ENCODE peak calls at places on chromosomes 6 and 20, in nine cellular contexts. K is MM.1S, C is heart left ventricle, A is stomach, O is ascending aorta, W is H1, H is hepatocyte, V is fibroblast of lung, J is adrenal gland. M is an unnamed sample.

GRCh38 chr20:50344232-50345071 is 153.8 kb downstream of the CEBPB start:
- DNase-seq in V (no peak), H (no peak), O (no peak), K (no peak), J (no peak), W (no peak), C (no peak), A (no peak), M (no peak)

GRCh38 chr6:118913161-118913560 is 19.2 kb downstream of the ASF1A start:
- DNase-seq in V (no peak), H (no peak), C (no peak), J (no peak), W (no peak), K (no peak), O (no peak), A (no peak), M (no peak)

GRCh38 chr20:17499041-17499440 is 32.1 kb downstream of the BFSP1 start:
- DNase-seq in K (no peak), V (no peak), O (no peak), C (no peak), W (no peak), A (no peak), H (no peak), J (no peak), M (no peak)

GRCh38 chr20:47358672-47359532 is 2.4 kb upstream of the ZMYND8 start:
- DNase-seq in A (peak), W (no peak), J (peak), V (peak), H (peak), C (peak), K (no peak), O (peak), M (peak)

GRCh38 chr20:60804240-60804917 is 447.7 kb upstream of the CDH4 start:
- DNase-seq in K (no peak), C (no peak), J (no peak), O (no peak), H (no peak), V (no peak), W (no peak), A (no peak), M (no peak)

GRCh38 chr20:48802216-48802615 is 25.6 kb downstream of the PREX1 start:
- DNase-seq in W (no peak), A (no peak), J (no peak), C (no peak), V (no peak), H (no peak), O (no peak), K (no peak), M (no peak)

GRCh38 chr6:111794716-111795452 is 78.4 kb downstream of the FYN start:
- DNase-seq in C (no peak), J (no peak), H (no peak), V (no peak), K (peak), O (no peak), W (no peak), A (no peak), M (no peak)

GRCh38 chr20:48595495-48596475 is 232.0 kb downstream of the PREX1 start:
- DNase-seq in K (no peak), O (peak), W (no peak), J (no peak), H (peak), A (no peak), C (no peak), V (no peak), M (no peak)

GRCh38 chr6:134932121-134932520 is 17.8 kb downstream of the ALDH8A1 start:
- DNase-seq in K (no peak), W (no peak), J (no peak), A (no peak), C (no peak), H (no peak), O (no peak), V (no peak), M (no peak)

GRCh38 chr6:35691027-35691824 is 2.5 kb upstream of the FKBP5 start:
- DNase-seq in C (peak), K (no peak), A (peak), J (peak), W (no peak), O (peak), V (peak), H (peak), M (peak)

GRCh38 chr6:152879681-152880080 is 103.2 kb downstream of the FBXO5 start:
- DNase-seq in V (no peak), O (no peak), A (no peak), J (no peak), C (no peak), H (no peak), K (no peak), W (no peak), M (no peak)

GRCh38 chr6:150936021-150936555 is 70.6 kb downstream of the MTHFD1L start:
- DNase-seq in H (no peak), W (no peak), O (no peak), K (no peak), J (no peak), C (no peak), A (no peak), V (no peak), M (no peak)

GRCh38 chr20:3933126-3933684 is 44.0 kb downstream of the PANK2 start:
- DNase-seq in W (no peak), A (no peak), V (no peak), C (no peak), O (no peak), H (no peak), J (no peak), K (no peak), M (no peak)
- H3K4me3 ChIP-seq in W (no peak), A (peak), V (peak), C (peak), O (no peak), H (no peak), J (no peak), K (no peak), M (peak)

DNA sequence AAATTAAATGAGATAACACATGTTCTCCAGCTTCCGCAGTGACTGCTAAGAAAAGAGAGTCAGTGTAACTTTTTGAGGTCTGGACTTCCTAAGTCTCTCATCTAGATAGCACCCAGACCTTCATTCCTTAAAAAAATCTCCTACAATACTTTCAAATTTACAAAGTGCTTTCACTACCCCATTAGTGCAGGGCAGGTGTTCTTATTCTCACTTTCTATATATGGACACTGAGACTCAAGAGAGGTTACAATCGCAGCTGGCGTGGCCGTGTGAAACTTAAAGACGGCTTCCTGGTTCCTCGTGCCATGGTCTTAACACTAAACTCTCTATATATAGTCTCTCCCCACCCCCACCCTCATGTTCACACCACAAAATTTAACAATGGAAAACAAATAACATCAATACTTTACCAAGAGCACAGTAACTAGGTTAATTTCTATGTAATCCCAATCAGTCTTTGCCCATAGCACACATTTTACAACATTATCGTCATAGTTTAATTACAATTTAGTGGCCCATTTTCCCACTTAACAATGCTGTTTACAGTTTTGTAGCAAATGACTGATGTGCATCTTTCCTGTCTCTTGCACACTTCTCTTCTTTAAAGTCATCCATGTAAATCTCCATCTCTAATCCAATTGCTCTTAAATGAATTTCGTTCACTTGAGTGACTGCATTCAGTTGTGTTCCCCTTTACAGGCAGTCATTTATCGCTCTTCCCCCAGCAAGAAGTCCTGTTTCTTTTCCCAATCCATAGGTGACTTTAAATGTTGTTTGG is 78.8 kb upstream of the ARID1B start:
- DNase-seq in K (peak), C (no peak), A (no peak), J (no peak), V (no peak), W (no peak), H (no peak), O (no peak), M (no peak)
- H3K27ac ChIP-seq in K (peak), C (no peak), A (no peak), J (no peak), V (no peak), W (no peak), H (no peak), O (no peak), M (no peak)

GRCh38 chr6:44253307-44254101 is 3.8 kb downstream of the SLC35B2 start:
- DNase-seq in J (no peak), V (no peak), O (no peak), H (peak), W (peak), K (peak), A (peak), C (no peak), M (no peak)
- TF ChIP-seq CTCF in J (no peak), V (peak), O (peak), H (peak), W (peak), K (peak), A (peak), C (peak), M (peak)

DNA sequence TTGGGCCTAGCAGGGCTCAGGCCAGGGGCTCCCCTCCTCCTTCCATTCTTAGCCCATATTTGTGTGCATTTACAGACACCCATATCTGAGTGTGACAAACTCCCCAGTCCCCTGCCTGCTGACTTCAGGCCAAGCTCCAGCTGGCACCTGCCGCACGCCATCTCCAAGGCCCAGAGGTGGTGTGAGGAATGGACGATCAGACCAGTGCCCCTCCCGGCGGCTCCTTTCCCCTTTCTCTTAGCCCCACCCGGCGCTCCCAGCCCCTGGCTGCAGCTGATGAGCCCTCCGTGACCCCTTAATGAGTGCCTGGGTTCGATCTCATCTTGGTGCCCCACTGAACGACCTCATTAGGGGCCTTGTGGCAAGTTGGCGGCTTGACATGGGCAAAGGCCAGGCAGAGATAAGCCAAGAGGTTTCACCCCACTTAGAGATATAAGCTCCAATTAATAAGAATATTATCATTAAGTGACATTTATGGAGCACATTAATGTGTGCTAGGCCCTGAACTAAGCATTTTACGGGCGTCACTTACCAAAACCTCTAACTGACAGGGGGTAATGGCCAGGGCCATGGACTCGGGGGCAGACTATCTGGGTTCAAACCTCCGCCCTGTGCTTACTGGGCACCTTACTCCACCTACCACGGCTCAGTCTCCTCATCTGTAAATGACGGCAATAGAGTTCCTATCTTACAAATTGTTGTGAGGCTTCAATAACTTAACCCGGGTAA is 17.5 kb downstream of the ADA start:
- DNase-seq in W (no peak), K (no peak), C (no peak), O (no peak), J (no peak), V (no peak), H (no peak), A (peak), M (no peak)
- H3K4me3 ChIP-seq in W (no peak), K (no peak), C (no peak), O (no peak), J (no peak), V (no peak), H (no peak), A (no peak), M (no peak)

GRCh38 chr20:34082232-34082887 is 29.7 kb downstream of the EIF2S2 start:
- DNase-seq in V (no peak), W (no peak), K (no peak), C (no peak), O (peak), A (no peak), J (no peak), H (no peak), M (no peak)

GRCh38 chr20:34085544-34086040 is 26.5 kb downstream of the EIF2S2 start:
- DNase-seq in V (no peak), H (no peak), C (no peak), K (no peak), J (no peak), O (no peak), W (no peak), A (no peak), M (no peak)

GRCh38 chr20:34083137-34083536 is 28.9 kb downstream of the EIF2S2 start:
- DNase-seq in O (peak), V (peak), C (peak), H (peak), A (peak), W (no peak), K (no peak), J (peak), M (peak)

GRCh38 chr20:34083781-34084180 is 28.3 kb downstream of the EIF2S2 start:
- DNase-seq in V (no peak), W (no peak), H (no peak), A (no peak), K (no peak), J (no peak), O (no peak), C (no peak), M (no peak)

DNA sequence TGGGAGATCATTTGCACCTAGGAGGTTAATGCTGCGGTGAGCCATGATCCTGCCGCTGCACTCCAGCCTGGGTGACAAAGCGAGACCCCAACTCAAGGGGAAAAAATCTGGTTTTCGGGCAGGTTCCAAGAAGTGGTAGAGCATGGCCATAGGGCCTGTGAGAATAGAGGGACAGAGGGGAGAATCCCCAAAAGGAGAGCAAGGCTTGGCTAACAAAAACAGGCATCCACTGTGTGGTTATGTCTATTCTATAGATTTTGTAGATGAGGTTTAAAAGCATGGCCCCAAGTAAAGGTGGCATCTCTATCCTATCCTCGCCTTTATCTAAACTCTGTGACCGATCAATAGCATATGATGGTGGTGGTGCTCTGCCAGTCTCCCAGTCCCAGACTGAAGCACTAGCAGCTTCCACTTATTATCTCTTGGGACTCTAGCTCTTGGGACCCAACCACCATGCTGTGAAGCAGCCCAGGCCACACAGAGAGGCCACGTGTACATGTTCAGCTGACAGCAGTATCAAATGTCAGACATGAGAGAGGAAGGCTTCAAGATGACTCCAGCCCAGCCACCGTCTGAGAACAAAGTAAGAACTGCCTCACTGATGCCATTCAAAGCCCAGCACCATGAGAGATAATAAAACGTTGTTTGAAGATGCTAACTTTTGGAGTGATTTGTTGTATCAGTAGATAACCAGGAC is 27.7 kb downstream of the EIF2S2 start:
- DNase-seq in O (peak), A (no peak), J (no peak), V (no peak), W (no peak), K (no peak), H (no peak), C (no peak), M (no peak)
- H3K27ac ChIP-seq in O (peak), A (peak), J (peak), V (no peak), W (no peak), K (no peak), H (no peak), C (no peak), M (no peak)

GRCh38 chr6:69164564-69165252 is 529.6 kb downstream of the ADGRB3 start:
- DNase-seq in W (no peak), H (no peak), J (no peak), A (no peak), C (no peak), O (no peak), K (no peak), V (peak), M (no peak)
- TF ChIP-seq CTCF in W (peak), H (no peak), J (no peak), A (no peak), C (peak), O (no peak), K (peak), V (no peak), M (no peak)

GRCh38 chr20:33662172-33662571 is at the start of gene C20orf144:
- DNase-seq in H (no peak), J (no peak), O (no peak), W (no peak), C (no peak), A (no peak), V (no peak), K (no peak), M (no peak)
- H3K4me3 ChIP-seq in H (peak), J (peak), O (peak), W (peak), C (peak), A (peak), V (peak), K (peak), M (peak)

GRCh38 chr20:51444922-51445438 is 97.5 kb downstream of the NFATC2 start:
- DNase-seq in H (no peak), A (no peak), V (no peak), W (no peak), J (no peak), O (no peak), K (no peak), C (no peak), M (no peak)
- H3K27ac ChIP-seq in H (no peak), A (no peak), V (no peak), W (no peak), J (no peak), O (no peak), K (no peak), C (no peak), M (no peak)